ENCODE peak calls at places on chromosome 21, in five cellular contexts. B is cardiac muscle cell; K is right lobe of liver; O is pancreas; Z is CD8-positive, alpha-beta T cell. L is an unnamed sample.

GRCh38 chr21:20971296-20971921 is 26.8 kb upstream of the NCAM2 start:
- DNase-seq in Z (no peak), B (peak; percentile 73), O (no peak), K (no peak), L (peak; percentile 57)

GRCh38 chr21:42733037-42733632 is 79.7 kb downstream of the PDE9A start:
- DNase-seq in O (no peak), K (no peak), Z (no peak), B (no peak), L (no peak)

GRCh38 chr21:39106881-39107462 is 76.3 kb downstream of the PSMG1 start:
- DNase-seq in B (no peak), Z (no peak), O (peak; percentile 9), K (no peak), L (no peak)

GRCh38 chr21:41798326-41798725 is 31.5 kb upstream of the RIPK4 start:
- DNase-seq in O (no peak), B (no peak), K (no peak), Z (no peak), L (no peak)

GRCh38 chr21:14993072-14993471 is 71.7 kb downstream of the NRIP1 start:
- DNase-seq in Z (no peak), B (no peak), O (no peak), K (no peak), L (no peak)

GRCh38 chr21:38863291-38863690 is 57.6 kb downstream of the ETS2 start:
- DNase-seq in K (no peak), B (no peak), Z (no peak), O (no peak), L (no peak)

GRCh38 chr21:15254111-15254510 is 189.3 kb upstream of the NRIP1 start:
- DNase-seq in O (no peak), B (no peak), Z (no peak), K (no peak), L (no peak)

GRCh38 chr21:37450385-37451044 is 83.9 kb downstream of the DYRK1A start:
- DNase-seq in B (no peak), O (no peak), K (no peak), Z (no peak), L (no peak)

GRCh38 chr21:41411449-41412089 is 14.5 kb upstream of the MX1 start:
- DNase-seq in Z (peak; percentile 24), O (no peak), K (no peak), B (no peak), L (no peak)

GRCh38 chr21:16563795-16564194 is 834.0 kb downstream of the USP25 start:
- DNase-seq in K (peak; percentile 54), O (peak; percentile 26), B (peak; percentile 52), Z (no peak), L (no peak)
- H3K27ac ChIP-seq in K (no peak overlapping the region), O (peak overlapping the region; percentile 27), B (no peak overlapping the region), Z (no peak overlapping the region), L (no peak overlapping the region)

GRCh38 chr21:33327792-33328433 is 3.1 kb downstream of the IFNAR1 start:
- DNase-seq in B (no peak), K (no peak), Z (no peak), O (no peak), L (no peak)

GRCh38 chr21:33324311-33325221 is at the start of gene IFNAR1:
- DNase-seq in K (peak; percentile 99), Z (peak; percentile 99), B (peak; percentile 99), O (peak; percentile 98), L (peak; percentile 94)

GRCh38 chr21:33327326-33327725 is 2.6 kb downstream of the IFNAR1 start:
- DNase-seq in Z (no peak), B (no peak), K (no peak), O (no peak), L (no peak)

GRCh38 chr21:33330726-33331125 is 6.0 kb downstream of the IFNAR1 start:
- DNase-seq in O (no peak), B (no peak), K (no peak), Z (no peak), L (no peak)

DNA sequence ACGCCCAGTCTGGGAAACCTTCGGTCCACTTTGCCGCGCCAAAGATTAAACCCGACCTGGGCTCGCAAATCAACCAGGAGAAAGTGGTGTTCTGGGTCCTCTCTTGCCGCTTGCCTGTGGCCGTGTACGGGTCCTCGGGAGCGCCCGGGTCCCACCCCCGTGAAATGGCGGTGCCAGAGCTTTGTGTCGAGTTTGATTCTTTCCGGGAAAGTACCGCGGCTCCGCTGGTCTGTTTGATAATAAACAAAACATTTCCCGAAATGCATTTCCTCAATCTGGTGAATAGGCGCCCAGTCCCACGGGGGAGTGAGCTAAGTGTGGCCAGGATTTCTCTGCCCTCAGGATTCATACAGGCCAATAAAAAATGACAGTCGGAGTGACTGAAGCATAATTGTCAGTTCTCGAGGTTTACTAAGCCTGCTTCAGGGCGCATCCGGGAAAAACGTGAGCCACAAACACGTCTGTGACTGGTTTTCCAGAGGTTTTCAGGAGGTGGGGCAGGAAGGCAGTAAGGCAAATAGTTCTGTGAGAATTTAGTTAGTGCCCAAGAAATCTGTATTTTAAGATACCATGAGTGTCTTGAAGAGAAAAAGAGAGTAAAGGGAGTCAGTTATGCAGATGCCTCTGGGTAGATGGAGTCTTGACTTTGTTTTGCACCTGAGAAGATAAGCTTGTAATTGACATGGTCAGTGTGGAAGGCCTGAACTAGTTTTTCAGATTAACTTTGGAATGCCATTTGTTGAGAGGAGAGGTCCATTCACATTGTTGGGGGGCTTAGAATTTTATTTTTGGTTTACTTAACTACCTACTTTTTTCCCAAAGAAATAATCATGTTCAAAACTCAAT is 675 bp downstream of the IFNAR1 start:
- DNase-seq in K (peak; percentile 79), Z (peak; percentile 53), B (peak; percentile 48), O (peak; percentile 81), L (peak; percentile 75)
- H3K4me3 ChIP-seq in K (peak overlapping the region; percentile 82), Z (peak overlapping the region; percentile 92), B (peak overlapping the region; percentile 80), O (peak overlapping the region; percentile 87), L (peak overlapping the region; percentile 97)

GRCh38 chr21:29403922-29404538 is 105.3 kb downstream of the BACH1 start:
- DNase-seq in O (no peak), K (peak; percentile 52), Z (no peak), B (no peak), L (no peak)
- TF ChIP-seq CTCF in O (no peak), K (no peak), Z (no peak), B (no peak), L (no peak)

GRCh38 chr21:32562426-32562825 is 22.9 kb downstream of the TCP10L start:
- DNase-seq in Z (peak; percentile 7), O (no peak), B (peak; percentile 59), K (no peak), L (peak; percentile 56)
- H3K27ac ChIP-seq in Z (no peak overlapping the region), O (no peak overlapping the region), B (no peak overlapping the region), K (no peak overlapping the region), L (peak overlapping the region; percentile 34)

GRCh38 chr21:35206141-35207125 is 157.3 kb upstream of the RUNX1 start:
- DNase-seq in B (peak; percentile 45), Z (no peak), K (no peak), O (peak; percentile 38), L (no peak)

GRCh38 chr21:35207322-35207721 is 158.2 kb upstream of the RUNX1 start:
- DNase-seq in B (no peak), K (no peak), Z (no peak), O (no peak), L (no peak)

GRCh38 chr21:35204125-35204524 is 155.0 kb upstream of the RUNX1 start:
- DNase-seq in Z (no peak), K (no peak), B (no peak), O (no peak), L (no peak)

GRCh38 chr21:35203093-35204021 is 154.3 kb upstream of the RUNX1 start:
- DNase-seq in K (no peak), O (no peak), Z (no peak), B (no peak), L (peak; percentile 87)

GRCh38 chr21:35204850-35205564 is 155.9 kb upstream of the RUNX1 start:
- DNase-seq in O (peak; percentile 85), Z (no peak), K (peak; percentile 53), B (no peak), L (peak; percentile 93)
- H3K4me3 ChIP-seq in O (no peak overlapping the region), Z (peak overlapping the region; percentile 26), K (peak overlapping the region; percentile 31), B (no peak overlapping the region), L (no peak overlapping the region)

GRCh38 chr21:44376606-44377005 is 23.2 kb downstream of the TRPM2 start:
- DNase-seq in B (no peak), Z (no peak), O (no peak), K (peak; percentile 43), L (no peak)

GRCh38 chr21:44375686-44376320 is 22.4 kb downstream of the TRPM2 start:
- DNase-seq in Z (no peak), O (no peak), B (no peak), K (peak; percentile 50), L (no peak)

GRCh38 chr21:44378646-44379581 is 25.5 kb downstream of the TRPM2 start:
- DNase-seq in B (no peak), K (peak; percentile 44), O (no peak), Z (no peak), L (no peak)

GRCh38 chr21:44377922-44378645 is 24.7 kb downstream of the TRPM2 start:
- DNase-seq in Z (no peak), O (no peak), K (peak; percentile 34), B (no peak), L (no peak)

DNA sequence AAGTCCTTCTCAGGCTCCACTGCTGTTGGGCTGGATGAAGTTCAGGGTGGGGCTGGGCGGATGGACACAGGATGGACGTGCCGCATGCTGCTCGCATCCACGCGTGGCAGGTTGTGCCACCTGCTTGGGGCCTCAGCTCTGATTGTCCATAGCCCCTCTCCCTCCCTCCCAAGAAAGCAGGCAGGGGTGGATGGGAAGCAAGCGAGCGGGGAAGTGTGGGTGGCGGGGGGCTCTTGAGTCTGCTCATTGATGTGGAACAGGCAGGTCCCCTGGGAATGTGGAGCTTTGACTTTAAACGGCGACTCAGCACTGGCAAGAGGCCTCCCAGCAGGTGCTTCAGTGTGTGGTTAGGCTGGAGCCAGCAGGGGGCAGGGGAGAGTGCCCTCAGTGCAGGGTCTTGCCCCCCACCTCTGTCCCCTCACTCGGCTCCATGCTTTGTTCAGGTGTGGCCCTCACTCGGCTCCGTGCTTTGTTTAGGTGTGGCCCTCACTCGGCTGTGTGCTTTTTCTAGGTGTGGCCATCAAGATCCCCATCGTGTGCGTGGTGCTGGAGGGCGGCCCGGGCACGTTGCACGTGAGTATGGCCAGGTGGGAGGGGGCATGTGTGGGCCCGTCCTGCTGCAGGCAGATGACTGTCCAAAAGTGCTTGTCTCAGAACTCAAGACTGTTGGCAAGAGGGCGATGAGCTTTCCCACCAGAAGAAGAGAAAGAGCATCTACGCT is 23.9 kb downstream of the TRPM2 start:
- DNase-seq in O (no peak), Z (no peak), K (peak; percentile 36), B (peak; percentile 9), L (no peak)
- TF ChIP-seq CTCF in O (no peak), Z (no peak), K (no peak), B (no peak), L (no peak)

DNA sequence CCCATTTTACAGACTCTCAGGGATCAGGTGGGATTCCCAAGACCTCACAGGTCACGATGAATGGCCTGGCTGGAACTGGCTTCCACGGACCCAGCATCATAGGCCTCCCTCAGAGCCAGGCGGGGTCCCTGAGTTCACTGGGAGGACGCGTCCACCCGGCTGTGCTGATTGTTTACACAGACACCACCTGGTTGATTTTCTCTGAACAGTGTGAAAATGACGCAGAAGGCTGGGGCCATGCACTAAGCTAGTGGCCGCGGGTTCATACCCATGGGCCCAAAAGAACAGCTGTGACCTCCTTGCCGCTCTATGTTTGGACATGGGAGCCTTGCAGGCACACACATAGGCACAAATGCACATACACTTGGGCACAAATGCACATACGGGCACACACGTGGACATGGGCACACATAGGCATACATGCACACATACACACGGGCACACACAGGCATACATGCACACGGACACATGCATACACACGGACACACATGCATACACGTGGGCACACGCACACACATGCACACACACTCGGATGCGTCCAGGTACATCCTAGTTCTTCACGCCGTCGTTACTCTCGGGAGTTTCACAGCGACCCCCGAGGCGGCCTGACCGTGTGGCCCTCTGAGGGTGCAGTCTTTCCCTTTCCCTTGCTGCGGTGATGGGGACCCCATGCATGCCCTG is 23.2 kb downstream of the CSTB start:
- DNase-seq in O (no peak), B (no peak), Z (no peak), K (no peak), L (no peak)
- H3K27ac ChIP-seq in O (no peak overlapping the region), B (no peak overlapping the region), Z (no peak overlapping the region), K (no peak overlapping the region), L (no peak overlapping the region)